ENCODE peak calls at places on chromosomes 16 and 17, in four cellular contexts. V is lower leg skin, L is astrocyte of the spinal cord, W is GM12864. H is an unnamed sample.

GRCh38 chr16:27729516-27730304 is 179.8 kb downstream of the KATNIP start:
- DNase-seq in V (peak), L (peak), W (no peak), H (no peak)

GRCh38 chr16:66935319-66936011 is at the start of gene CES2:
- DNase-seq in V (peak), L (peak), W (no peak), H (peak)

GRCh38 chr16:3511286-3512180 is 10.7 kb downstream of the CLUAP1 start:
- DNase-seq in V (no peak), L (no peak), W (no peak), H (no peak)

GRCh38 chr16:1687427-1688316 is 9.6 kb downstream of the JPT2 start:
- DNase-seq in V (no peak), L (no peak), W (no peak), H (no peak)

GRCh38 chr16:282944-283744 is at the start of gene PDIA2:
- DNase-seq in V (no peak), L (no peak), W (no peak), H (no peak)

GRCh38 chr17:59893617-59894100 is 738 bp downstream of the RPS6KB1 start:
- DNase-seq in V (no peak), L (peak), W (no peak), H (peak)

GRCh38 chr17:28612936-28613872 is 781 bp downstream of the RSKR start:
- DNase-seq in V (no peak), L (peak), W (no peak), H (no peak)

GRCh38 chr17:8631554-8631877 is 991 bp upstream of the MYH10 start:
- DNase-seq in V (no peak), L (peak), W (no peak), H (no peak)

GRCh38 chr17:38893113-38893512 is 23.3 kb downstream of the LASP1 start:
- DNase-seq in V (no peak), L (no peak), W (no peak), H (no peak)

GRCh38 chr17:63458478-63458877 is 12.4 kb upstream of the CYB561 start:
- DNase-seq in V (no peak), L (no peak), W (no peak), H (no peak)

GRCh38 chr17:18129041-18129502 is 20.5 kb downstream of the MYO15A start:
- DNase-seq in V (no peak), L (peak), W (no peak), H (peak)

GRCh38 chr17:4201231-4201630 is 58.2 kb downstream of the CYB5D2 start:
- DNase-seq in V (no peak), L (no peak), W (no peak), H (peak)

GRCh38 chr17:45311762-45312476 is 4.9 kb downstream of the MAP3K14 start:
- DNase-seq in V (no peak), L (peak), W (peak), H (peak)

GRCh38 chr16:2512920-2513404 is 790 bp upstream of the ATP6V0C start:
- DNase-seq in V (no peak), L (no peak), W (no peak), H (no peak)

DNA sequence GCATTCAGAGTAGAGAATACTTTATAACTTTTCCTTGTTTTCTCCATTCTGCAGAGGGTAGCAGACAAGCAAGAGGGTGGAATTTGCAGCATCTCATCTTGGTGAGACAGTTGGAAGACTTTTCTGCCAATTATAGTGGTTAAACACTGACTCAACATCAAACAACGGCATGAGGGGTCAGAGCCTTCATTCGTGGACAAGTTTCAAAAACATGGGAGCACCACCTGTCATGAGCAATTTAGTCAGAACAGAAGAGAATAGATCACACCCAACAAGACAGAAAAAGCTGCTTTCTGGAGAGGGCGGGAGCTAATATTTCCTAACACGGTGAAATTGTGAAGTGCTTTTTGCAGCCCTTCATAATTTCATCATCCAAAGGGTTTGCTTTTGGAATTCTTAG is 17.9 kb upstream of the ZNF652 start:
- DNase-seq in V (no peak), L (no peak), W (no peak), H (no peak)
- TF ChIP-seq CTCF in V (no peak), L (no peak), W (no peak), H (no peak)

DNA sequence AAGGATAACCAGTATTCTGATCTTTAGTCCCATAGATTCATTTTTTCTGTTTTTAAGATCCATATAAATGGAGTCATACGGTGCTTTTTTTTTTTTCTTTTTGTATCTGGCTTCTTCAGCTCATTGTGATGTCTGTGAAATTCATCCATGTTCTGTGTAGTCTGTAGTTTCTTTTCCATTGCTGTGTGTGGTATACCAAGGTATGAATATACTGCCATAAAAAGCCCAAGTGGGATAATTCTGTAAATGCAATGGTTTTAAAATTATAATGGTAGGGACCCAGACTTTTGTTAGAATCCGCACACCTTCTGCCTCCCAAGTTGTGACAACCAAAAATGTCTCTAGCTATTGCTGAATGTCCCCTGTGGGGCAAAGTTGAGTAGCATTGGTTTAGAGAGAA is 7.6 kb downstream of the NUP93 start:
- DNase-seq in V (no peak), L (no peak), W (no peak), H (no peak)
- TF ChIP-seq CTCF in V (no peak), L (no peak), W (no peak), H (no peak)

GRCh38 chr17:47895856-47896671 is at the start of gene SP2:
- DNase-seq in V (peak), L (peak), W (peak), H (peak)
- TF ChIP-seq CTCF in V (no peak), L (no peak), W (no peak), H (peak)

GRCh38 chr17:66915204-66915611 is 49.3 kb upstream of the CACNG4 start:
- DNase-seq in V (no peak), L (no peak), W (no peak), H (no peak)
- TF ChIP-seq CTCF in V (no peak), L (peak), W (peak), H (peak)

DNA sequence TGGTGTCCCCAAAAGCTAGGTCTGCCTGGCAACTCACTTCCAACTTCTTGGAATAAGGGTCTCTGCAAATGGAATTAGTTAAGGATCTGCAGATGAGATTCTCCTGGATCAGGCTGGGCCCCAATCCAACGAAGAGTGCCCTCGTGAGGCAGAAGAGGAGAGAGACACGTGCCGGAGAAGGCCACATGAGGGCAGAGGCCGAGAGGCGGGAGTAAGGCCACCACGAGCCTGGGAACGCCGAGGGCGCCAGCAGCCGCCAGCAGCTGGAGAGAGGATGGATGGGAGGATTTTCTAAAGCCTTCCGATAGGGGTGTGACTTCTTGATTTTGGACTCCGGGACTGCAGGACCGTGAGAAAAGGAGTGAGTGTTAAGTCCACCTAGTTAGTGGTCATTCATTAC is 76.3 kb downstream of the JPH3 start:
- DNase-seq in V (no peak), L (no peak), W (no peak), H (no peak)
- TF ChIP-seq CTCF in V (no peak), L (no peak), W (no peak), H (no peak)

GRCh38 chr16:29116980-29117379 is 132.1 kb downstream of the LAT start:
- DNase-seq in V (no peak), L (no peak), W (no peak), H (no peak)
- TF ChIP-seq CTCF in V (no peak), L (no peak), W (no peak), H (no peak)

DNA sequence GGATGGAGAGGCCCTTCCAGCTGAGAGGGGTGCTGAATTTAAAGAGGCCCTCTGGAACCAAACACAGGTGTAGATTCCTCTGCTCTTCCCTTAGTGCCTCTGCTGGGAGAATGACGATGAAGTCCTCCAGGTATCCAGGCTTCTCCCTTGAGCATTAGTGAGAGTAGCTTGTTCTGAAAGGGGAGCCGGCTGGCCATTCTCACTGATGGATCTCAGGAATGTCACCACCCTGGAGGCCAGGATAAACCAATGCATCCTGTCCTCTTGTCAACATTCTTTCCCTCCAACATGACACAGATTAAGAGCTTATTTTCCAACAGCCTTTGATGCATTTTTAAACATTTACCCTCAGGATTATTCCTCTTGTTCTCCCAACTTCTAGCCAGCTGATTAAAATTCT is 325.5 kb downstream of the CA10 start:
- DNase-seq in V (no peak), L (no peak), W (no peak), H (no peak)
- TF ChIP-seq CTCF in V (no peak), L (no peak), W (no peak), H (no peak)

GRCh38 chr17:29643817-29644160 is 21.1 kb upstream of the CORO6 start:
- DNase-seq in V (no peak), L (no peak), W (no peak), H (no peak)

GRCh38 chr17:29640413-29640812 is 17.7 kb upstream of the CORO6 start:
- DNase-seq in V (no peak), L (peak), W (no peak), H (peak)

GRCh38 chr17:29640981-29641642 is 18.4 kb upstream of the CORO6 start:
- DNase-seq in V (no peak), L (no peak), W (no peak), H (no peak)

GRCh38 chr17:29645516-29646051 is 22.9 kb upstream of the CORO6 start:
- DNase-seq in V (peak), L (peak), W (no peak), H (peak)

DNA sequence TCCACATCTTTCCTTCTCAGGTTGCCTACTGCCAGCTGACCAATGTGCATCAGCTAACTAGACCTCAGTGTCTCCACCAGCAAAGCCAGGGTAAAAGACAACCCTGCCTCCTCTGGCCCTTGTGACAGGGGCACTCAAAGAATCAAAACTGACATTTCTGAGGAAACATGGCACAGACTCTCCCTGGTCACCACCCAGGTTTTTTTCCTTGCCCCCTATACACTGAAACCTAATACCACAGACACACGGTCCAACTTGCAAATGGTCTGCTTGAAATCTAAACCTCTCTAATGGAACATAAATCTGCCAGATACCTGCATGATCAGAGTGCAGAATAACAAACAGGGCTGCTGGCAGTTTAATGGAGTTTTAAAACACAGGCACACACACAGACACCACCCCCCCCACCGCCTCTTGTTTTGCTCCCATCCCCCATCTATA is 19.5 kb upstream of the CORO6 start:
- DNase-seq in V (no peak), L (no peak), W (no peak), H (no peak)
- TF ChIP-seq CTCF in V (no peak), L (no peak), W (no peak), H (no peak)

GRCh38 chr17:39997543-39997942 is 16.9 kb downstream of the PSMD3 start:
- DNase-seq in V (no peak), L (no peak), W (no peak), H (no peak)

GRCh38 chr17:39996162-39996561 is 15.6 kb downstream of the PSMD3 start:
- DNase-seq in V (no peak), L (no peak), W (no peak), H (no peak)

GRCh38 chr17:39995438-39995837 is 14.8 kb downstream of the PSMD3 start:
- DNase-seq in V (peak), L (no peak), W (no peak), H (no peak)

GRCh38 chr17:39999067-39999466 is 16.2 kb upstream of the CSF3 start:
- DNase-seq in V (no peak), L (no peak), W (no peak), H (no peak)

DNA sequence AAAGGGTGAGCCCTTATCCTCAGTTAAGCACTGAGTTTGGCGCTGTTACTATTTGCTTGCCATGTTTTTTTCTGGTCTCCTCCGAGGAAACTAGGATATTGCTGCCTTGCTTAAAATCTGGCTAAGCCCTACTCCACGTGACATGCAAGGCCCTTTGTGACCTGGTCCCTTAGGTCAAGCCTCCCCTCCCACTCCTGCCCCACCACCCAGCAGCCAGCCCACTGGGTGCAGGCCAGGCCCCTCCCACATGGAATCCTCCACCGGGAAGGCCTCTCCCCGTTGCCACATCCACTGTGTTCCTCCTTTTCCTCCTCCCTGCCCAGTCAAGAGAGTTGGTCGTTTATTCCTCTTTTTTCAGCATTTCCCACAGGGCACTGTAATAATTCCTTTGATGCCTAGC is 16.2 kb downstream of the PSMD3 start:
- DNase-seq in V (peak), L (no peak), W (no peak), H (no peak)
- TF ChIP-seq CTCF in V (no peak), L (no peak), W (no peak), H (no peak)

H was measured in HFFc6.